ENCODE peak calls at places on chromosomes 13 and 19, in seven cellular contexts. O, Z, I, S, T, A and Q are unnamed samples.

GRCh38 chr19:1265611-1266115 is 3.5 kb upstream of the CIRBP start:
- DNase-seq in S (peak), O (no peak), I (peak), Z (no peak), T (no peak), A (no peak), Q (peak)

GRCh38 chr13:65638572-65639168 is 1591.5 kb downstream of the PCDH9 start:
- DNase-seq in A (no peak), T (peak), O (no peak), Z (no peak), S (no peak), I (no peak), Q (no peak)

GRCh38 chr19:2325261-2326046 is 2.9 kb downstream of the LSM7 start:
- DNase-seq in I (no peak), A (no peak), S (no peak), T (no peak), Z (no peak), O (peak), Q (no peak)

GRCh38 chr19:17522988-17523872 is 11.8 kb downstream of the PGLS start:
- DNase-seq in I (peak), A (peak), T (peak), S (peak), Z (peak), O (no peak), Q (no peak)

GRCh38 chr13:96020155-96020575 is 33.0 kb downstream of the UGGT2 start:
- DNase-seq in T (peak), A (no peak), I (no peak), Z (peak), S (no peak), O (no peak), Q (no peak)

GRCh38 chr13:94309997-94310842 is 169.3 kb downstream of the DCT start:
- DNase-seq in S (no peak), T (no peak), O (no peak), I (no peak), A (no peak), Z (no peak), Q (no peak)

GRCh38 chr13:33206425-33206824 is 79.1 kb downstream of the STARD13 start:
- DNase-seq in O (no peak), Z (no peak), A (no peak), S (no peak), T (no peak), I (no peak), Q (no peak)

GRCh38 chr13:33271759-33272158 is 13.8 kb downstream of the STARD13 start:
- DNase-seq in S (no peak), O (no peak), A (no peak), Z (no peak), T (no peak), I (no peak), Q (no peak)

GRCh38 chr13:27636624-27637288 is 15.1 kb downstream of the POLR1D start:
- DNase-seq in A (no peak), S (no peak), Z (no peak), I (no peak), O (no peak), T (no peak), Q (no peak)

GRCh38 chr19:53877361-53877766 is 4.6 kb upstream of the PRKCG start:
- DNase-seq in Z (no peak), A (peak), I (peak), S (peak), O (no peak), T (no peak), Q (peak)

GRCh38 chr19:39544201-39544903 is 4.4 kb upstream of the EID2 start:
- DNase-seq in Z (no peak), S (no peak), O (no peak), I (no peak), A (no peak), T (no peak), Q (no peak)

GRCh38 chr19:33389574-33390119 is 16.1 kb downstream of the CEBPG start:
- DNase-seq in I (no peak), Z (no peak), T (no peak), O (peak), A (no peak), S (no peak), Q (no peak)